ENCODE peak calls at places on chromosomes 4 and X, in five cellular contexts. X, B, W, O and K are unnamed samples.

GRCh38 chrX:107272431-107272921 is 66.1 kb downstream of the DNAAF6 start:
- DNase-seq in X (peak), B (peak), W (no peak), O (peak), K (no peak)

GRCh38 chrX:17377047-17377692 is 2.2 kb downstream of the NHS start:
- DNase-seq in X (peak), B (no peak), W (peak), O (peak), K (peak)

GRCh38 chrX:31268359-31268758 is 196.5 kb upstream of the FTHL17 start:
- DNase-seq in X (no peak), B (no peak), W (no peak), O (no peak), K (no peak)

GRCh38 chrX:50471390-50471789 is 765 bp upstream of the DGKK start:
- DNase-seq in X (peak), B (no peak), W (no peak), O (no peak), K (no peak)

GRCh38 chrX:120260369-120260768 is 9.8 kb downstream of the ZBTB33 start:
- DNase-seq in X (no peak), B (no peak), W (no peak), O (no peak), K (no peak)

GRCh38 chrX:18272222-18272621 is 51.5 kb upstream of the BEND2 start:
- DNase-seq in X (no peak), B (peak), W (no peak), O (no peak), K (no peak)

GRCh38 chr4:14022428-14022827 is 394.9 kb upstream of the BOD1L1 start:
- DNase-seq in X (no peak), B (no peak), W (no peak), O (no peak), K (no peak)

GRCh38 chr4:3520796-3521600 is 11.2 kb downstream of the LRPAP1 start:
- DNase-seq in X (no peak), B (no peak), W (no peak), O (no peak), K (no peak)

GRCh38 chr4:87559090-87559837 is 30.1 kb upstream of the SPARCL1 start:
- DNase-seq in X (peak), B (no peak), W (no peak), O (no peak), K (peak)

GRCh38 chrX:19462231-19462630 is 53.1 kb downstream of the MAP3K15 start:
- DNase-seq in X (no peak), B (no peak), W (no peak), O (no peak), K (no peak)

GRCh38 chr4:21625447-21625846 is 323.1 kb downstream of the KCNIP4 start:
- DNase-seq in X (no peak), B (no peak), W (no peak), O (no peak), K (no peak)

GRCh38 chrX:148771440-148771839 is 271.0 kb downstream of the AFF2 start:
- DNase-seq in X (no peak), B (no peak), W (no peak), O (no peak), K (no peak)

GRCh38 chrX:134734343-134735001 is 76.2 kb upstream of the PLAC1 start:
- DNase-seq in X (peak), B (no peak), W (no peak), O (no peak), K (no peak)

GRCh38 chr4:78864405-78865024 is 74.7 kb downstream of the PAQR3 start:
- DNase-seq in X (peak), B (peak), W (peak), O (peak), K (no peak)

GRCh38 chr4:102438873-102439614 is 62.1 kb upstream of the NFKB1 start:
- DNase-seq in X (no peak), B (no peak), W (peak), O (peak), K (no peak)
- TF ChIP-seq EP300 in X (peak), B (no peak), W (peak), O (no peak), K (no peak)

GRCh38 chr4:65839288-65839919 is 169.1 kb upstream of the EPHA5 start:
- DNase-seq in X (no peak), B (no peak), W (no peak), O (no peak), K (no peak)
- TF ChIP-seq EP300 in X (no peak), B (no peak), W (no peak), O (no peak), K (no peak)

GRCh38 chr4:184350964-184351363 is 123.4 kb downstream of the IRF2 start:
- DNase-seq in X (no peak), B (no peak), W (no peak), O (no peak), K (no peak)

GRCh38 chr4:184347251-184348239 is 126.8 kb downstream of the IRF2 start:
- DNase-seq in X (no peak), B (peak), W (peak), O (no peak), K (peak)

GRCh38 chr4:184350213-184350817 is 124.0 kb downstream of the IRF2 start:
- DNase-seq in X (no peak), B (no peak), W (no peak), O (no peak), K (no peak)

GRCh38 chr4:184349283-184350039 is 124.9 kb downstream of the IRF2 start:
- DNase-seq in X (no peak), B (no peak), W (no peak), O (no peak), K (peak)

GRCh38 chr4:184348311-184349233 is 125.8 kb downstream of the IRF2 start:
- DNase-seq in X (no peak), B (peak), W (no peak), O (no peak), K (peak)
- TF ChIP-seq EP300 in X (no peak), B (no peak), W (no peak), O (no peak), K (no peak)

DNA sequence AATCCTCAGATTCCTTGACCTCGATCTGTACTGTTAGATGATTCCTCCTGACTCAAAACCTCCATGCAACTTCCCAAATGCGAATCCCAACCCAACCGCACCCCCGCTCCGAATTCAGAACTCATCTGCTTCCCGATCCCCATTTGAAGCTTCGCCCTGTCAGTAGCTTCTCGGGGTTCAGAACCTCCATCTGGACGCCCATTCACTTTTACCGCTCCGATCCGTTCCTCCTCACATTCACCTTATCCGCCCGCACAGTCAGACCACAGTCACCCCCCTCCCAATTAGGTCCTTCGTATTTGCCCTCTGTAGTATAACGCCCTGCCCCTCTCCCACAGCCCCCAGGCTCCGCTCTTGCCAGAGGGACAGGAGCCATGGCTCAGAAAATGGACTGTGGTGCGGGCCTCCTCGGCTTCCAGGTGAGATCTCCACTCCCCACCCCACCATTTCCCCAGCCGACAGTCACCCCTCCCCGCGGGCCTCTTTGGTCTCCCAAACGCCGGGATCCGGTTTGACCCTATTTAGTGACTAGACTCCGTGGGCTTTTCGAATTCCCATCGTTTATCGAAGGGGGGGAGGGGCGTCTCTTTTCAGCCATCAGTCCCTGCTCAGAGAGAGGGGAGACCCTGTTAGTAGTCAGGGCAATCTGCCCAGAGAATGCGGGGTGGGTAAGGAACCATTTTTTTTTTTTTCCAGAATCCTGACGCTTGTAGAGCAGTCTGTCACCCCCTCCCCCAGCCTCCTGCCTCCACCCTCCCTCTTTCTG is 691 bp downstream of the MAGED1 start:
- DNase-seq in X (peak), B (no peak), W (no peak), O (no peak), K (no peak)
- TF ChIP-seq EP300 in X (no peak), B (no peak), W (no peak), O (no peak), K (no peak)

GRCh38 chr4:27716693-27717505 is 856.3 kb downstream of the STIM2 start:
- DNase-seq in X (no peak), B (no peak), W (no peak), O (no peak), K (no peak)
- TF ChIP-seq EP300 in X (no peak), B (no peak), W (no peak), O (no peak), K (no peak)

DNA sequence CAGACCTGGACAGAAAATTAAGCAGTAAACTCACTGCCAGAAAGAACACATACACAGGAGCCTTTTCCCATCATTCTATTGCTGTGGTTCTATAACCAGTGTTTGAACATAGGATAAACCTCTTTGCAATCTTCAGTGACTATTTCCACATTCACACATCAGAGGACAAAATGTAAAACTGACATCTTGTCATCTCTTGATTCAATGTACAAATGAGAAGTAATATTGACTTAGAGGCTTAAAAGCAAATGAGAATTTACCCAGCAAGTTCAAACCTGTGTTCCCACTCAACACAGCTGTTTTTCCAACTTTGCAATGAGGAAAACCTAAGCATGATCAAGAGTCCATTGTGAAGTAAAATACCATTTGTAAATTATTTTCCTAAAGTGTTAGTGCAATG is 307.1 kb upstream of the CPXCR1 start:
- DNase-seq in X (no peak), B (no peak), W (no peak), O (no peak), K (no peak)
- TF ChIP-seq EP300 in X (no peak), B (no peak), W (no peak), O (no peak), K (no peak)

DNA sequence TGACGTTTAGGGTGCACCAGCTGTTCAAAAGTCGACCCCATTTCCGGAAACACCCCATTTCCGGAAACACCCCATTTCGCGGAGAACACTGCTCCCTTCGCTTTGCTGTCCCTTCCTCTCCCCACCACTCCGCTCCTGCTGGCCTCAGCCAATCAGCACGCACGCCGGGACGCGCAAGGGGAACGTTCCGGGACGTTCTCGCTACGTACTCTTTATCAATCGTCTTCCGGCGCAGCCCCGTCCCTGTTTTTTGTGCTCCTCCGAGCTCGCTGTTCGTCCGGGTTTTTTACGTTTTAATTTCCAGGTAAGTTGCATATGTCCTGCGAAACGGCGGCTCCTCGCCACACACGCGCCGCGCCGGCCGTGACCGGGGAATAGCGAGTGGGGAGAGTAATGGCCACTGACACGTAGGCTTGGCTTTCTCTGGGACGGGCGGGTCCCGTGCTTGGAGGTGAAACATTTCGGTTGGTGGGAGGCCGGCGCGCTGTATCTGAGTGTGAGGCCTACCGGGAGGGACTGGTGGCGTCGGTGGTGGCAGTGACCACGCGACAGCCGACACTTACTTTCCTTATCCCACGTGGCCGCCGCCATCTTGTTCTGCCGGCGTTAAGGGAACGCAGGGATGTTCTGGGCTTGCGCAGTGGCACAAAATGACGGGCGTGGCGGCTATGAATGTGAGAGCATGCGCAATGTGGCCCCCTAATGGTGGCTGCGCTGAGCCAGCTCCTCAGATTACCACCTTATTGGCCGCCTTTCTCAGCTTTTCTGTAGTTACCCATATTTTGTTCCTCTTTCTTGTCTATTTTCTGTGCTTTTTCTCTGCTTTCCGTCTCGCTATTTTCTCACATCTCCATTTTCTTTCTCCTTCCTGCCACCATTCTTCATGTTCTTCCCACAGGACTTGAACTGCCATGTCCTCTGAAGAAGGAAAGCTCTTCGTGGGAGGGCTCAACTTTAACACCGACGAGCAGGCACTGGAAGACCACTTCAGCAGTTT is at the start of gene RBM3:
- DNase-seq in X (peak), B (peak), W (peak), O (peak), K (peak)
- TF ChIP-seq EP300 in X (no peak), B (peak), W (peak), O (no peak), K (no peak)

GRCh38 chr4:106892786-106893185 is 143.3 kb downstream of the DKK2 start:
- DNase-seq in X (no peak), B (no peak), W (no peak), O (no peak), K (no peak)
- TF ChIP-seq EP300 in X (no peak), B (no peak), W (no peak), O (no peak), K (no peak)

DNA sequence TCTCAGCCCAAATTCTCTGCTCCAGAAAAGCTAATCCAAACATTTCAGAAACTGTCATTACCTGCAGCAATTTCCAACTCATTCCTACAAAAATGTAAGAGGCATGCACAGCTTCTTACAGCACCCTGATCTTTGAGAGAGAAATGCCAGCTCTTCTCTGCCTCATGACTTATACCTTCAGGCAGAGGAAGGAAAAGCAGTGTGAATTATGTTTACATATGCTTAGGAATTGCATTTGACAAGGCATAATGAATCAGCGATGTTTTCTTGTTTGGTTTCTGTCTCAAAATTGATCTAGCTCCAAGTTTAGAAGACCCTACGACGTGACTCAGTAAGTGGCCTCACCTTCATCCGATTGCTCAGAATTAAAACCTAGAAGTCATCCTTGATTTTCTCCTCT is 21.8 kb upstream of the AGA start:
- DNase-seq in X (no peak), B (no peak), W (no peak), O (no peak), K (no peak)
- TF ChIP-seq EP300 in X (no peak), B (no peak), W (no peak), O (no peak), K (no peak)

GRCh38 chr4:139419388-139419914 is 34.5 kb upstream of the RAB33B start:
- DNase-seq in X (no peak), B (no peak), W (peak), O (no peak), K (no peak)
- TF ChIP-seq EP300 in X (no peak), B (no peak), W (peak), O (no peak), K (no peak)